ENCODE peak calls at places on chromosomes 16 and 17, in four cellular contexts. N, S, A and U are unnamed samples.

GRCh38 chr17:46995841-46996571 is 17.0 kb upstream of the RPRML start:
- DNase-seq in N (no peak), S (no peak), A (no peak), U (no peak)

GRCh38 chr17:4329838-4330237 is 36.6 kb downstream of the UBE2G1 start:
- DNase-seq in N (no peak), S (no peak), A (no peak), U (no peak)

GRCh38 chr17:66135896-66136295 is 56.0 kb downstream of the CEP112 start:
- DNase-seq in N (no peak), S (no peak), A (no peak), U (no peak)

GRCh38 chr16:72244853-72245252 is 72.9 kb upstream of the PMFBP1 start:
- DNase-seq in N (no peak), S (no peak), A (no peak), U (no peak)

GRCh38 chr17:76816590-76817135 is 51.5 kb upstream of the MGAT5B start:
- DNase-seq in N (peak), S (no peak), A (peak), U (no peak)

GRCh38 chr17:35283767-35284166 is 40.9 kb downstream of the SLFN5 start:
- DNase-seq in N (no peak), S (no peak), A (no peak), U (no peak)

GRCh38 chr17:63082952-63083351 is 116.9 kb downstream of the TANC2 start:
- DNase-seq in N (no peak), S (no peak), A (no peak), U (no peak)

GRCh38 chr17:20721151-20721550 is 141.6 kb downstream of the CDRT15L2 start:
- DNase-seq in N (no peak), S (no peak), A (no peak), U (no peak)

GRCh38 chr17:19533718-19534561 is at the start of gene SLC47A1:
- DNase-seq in N (peak), S (peak), A (peak), U (peak)

GRCh38 chr17:49195746-49196145 is 14.6 kb downstream of the GNGT2 start:
- DNase-seq in N (no peak), S (no peak), A (no peak), U (no peak)

GRCh38 chr16:72952404-72953301 is 95.3 kb downstream of the ZFHX3 start:
- DNase-seq in N (no peak), S (no peak), A (no peak), U (no peak)

GRCh38 chr17:79657036-79657435 is 46.2 kb upstream of the RBFOX3 start:
- DNase-seq in N (no peak), S (no peak), A (no peak), U (no peak)

GRCh38 chr17:48471807-48472484 is 41.9 kb upstream of the SKAP1 start:
- DNase-seq in N (no peak), S (no peak), A (no peak), U (peak)

GRCh38 chr17:69596141-69596540 is 181.6 kb downstream of the MAP2K6 start:
- DNase-seq in N (no peak), S (no peak), A (no peak), U (no peak)

GRCh38 chr16:11004957-11005610 is 60.7 kb downstream of the CLEC16A start:
- DNase-seq in N (no peak), S (no peak), A (no peak), U (no peak)

GRCh38 chr16:68364601-68364998 is 53.8 kb downstream of the PRMT7 start:
- DNase-seq in N (no peak), S (no peak), A (peak), U (no peak)

GRCh38 chr17:54749157-54749556 is 151.5 kb upstream of the TOM1L1 start:
- DNase-seq in N (no peak), S (no peak), A (no peak), U (no peak)

GRCh38 chr16:21708533-21709115 is 44.9 kb downstream of the OTOA start:
- DNase-seq in N (peak), S (peak), A (peak), U (peak)

GRCh38 chr16:69563605-69564580 is 1.9 kb upstream of the NFAT5 start:
- DNase-seq in N (no peak), S (no peak), A (no peak), U (no peak)

GRCh38 chr16:76964464-76965154 is 226.4 kb upstream of the MON1B start:
- DNase-seq in N (no peak), S (no peak), A (no peak), U (no peak)

GRCh38 chr17:81384929-81385319 is 10.3 kb upstream of the BAHCC1 start:
- DNase-seq in N (no peak), S (no peak), A (no peak), U (no peak)

GRCh38 chr17:62693616-62694415 is 66.3 kb downstream of the MRC2 start:
- DNase-seq in N (no peak), S (no peak), A (no peak), U (no peak)

GRCh38 chr16:76970745-76971099 is 220.3 kb upstream of the MON1B start:
- DNase-seq in N (no peak), S (no peak), A (no peak), U (no peak)

GRCh38 chr16:79250457-79251098 is 350.0 kb downstream of the MAF start:
- DNase-seq in N (no peak), S (no peak), A (no peak), U (no peak)

GRCh38 chr17:10745231-10745630 is 15.4 kb upstream of the TMEM220 start:
- DNase-seq in N (no peak), S (no peak), A (no peak), U (no peak)

GRCh38 chr17:17751996-17752821 is 71.0 kb downstream of the RAI1 start:
- DNase-seq in N (peak), S (peak), A (peak), U (peak)

GRCh38 chr17:28368306-28368831 is 1.7 kb downstream of the VTN start:
- DNase-seq in N (no peak), S (no peak), A (no peak), U (no peak)

GRCh38 chr17:50184611-50185398 is 16.6 kb downstream of the COL1A1 start:
- DNase-seq in N (peak), S (no peak), A (peak), U (no peak)

GRCh38 chr16:57444711-57445110 is 2.5 kb downstream of the CIAPIN1 start:
- DNase-seq in N (no peak), S (no peak), A (no peak), U (no peak)

GRCh38 chr16:57452021-57452420 is 4.7 kb downstream of the COQ9 start:
- DNase-seq in N (no peak), S (no peak), A (no peak), U (no peak)

GRCh38 chr16:57445510-57445909 is 1.7 kb downstream of the CIAPIN1 start:
- DNase-seq in N (no peak), S (no peak), A (no peak), U (no peak)

GRCh38 chr16:57447142-57447962 is at the start of the genes CIAPIN1 and COQ9:
- DNase-seq in N (peak), S (peak), A (peak), U (peak)

GRCh38 chr16:57446530-57447141 is 549 bp downstream of the CIAPIN1 start:
- DNase-seq in N (peak), S (no peak), A (no peak), U (no peak)
- TF ChIP-seq CTCF in N (no peak), S (no peak), A (no peak), U (no peak)

GRCh38 chr17:73324711-73325526 is 13.1 kb upstream of the CDC42EP4 start:
- DNase-seq in N (no peak), S (no peak), A (no peak), U (no peak)

GRCh38 chr17:73320601-73321264 is 8.9 kb upstream of the CDC42EP4 start:
- DNase-seq in N (no peak), S (no peak), A (no peak), U (no peak)

GRCh38 chr17:73323622-73324455 is 12.0 kb upstream of the CDC42EP4 start:
- DNase-seq in N (peak), S (no peak), A (no peak), U (no peak)

GRCh38 chr17:73331060-73331459 is 19.3 kb upstream of the CDC42EP4 start:
- DNase-seq in N (no peak), S (no peak), A (no peak), U (no peak)

GRCh38 chr17:73325527-73325842 is 13.7 kb upstream of the CDC42EP4 start:
- DNase-seq in N (no peak), S (no peak), A (no peak), U (no peak)
- TF ChIP-seq CTCF in N (peak), S (peak), A (no peak), U (no peak)

GRCh38 chr16:51524555-51525373 is 373.7 kb upstream of the SALL1 start:
- DNase-seq in N (no peak), S (no peak), A (peak), U (no peak)
- TF ChIP-seq CTCF in N (no peak), S (no peak), A (peak), U (no peak)

GRCh38 chr16:89183463-89183862 is 11.9 kb downstream of the CDH15 start:
- DNase-seq in N (no peak), S (peak), A (no peak), U (no peak)
- TF ChIP-seq CTCF in N (no peak), S (no peak), A (no peak), U (no peak)

GRCh38 chr17:44878627-44879221 is 20.5 kb downstream of the EFTUD2 start:
- DNase-seq in N (no peak), S (no peak), A (no peak), U (no peak)
- TF ChIP-seq CTCF in N (peak), S (peak), A (peak), U (peak)